ENCODE peak calls at places on chromosome 6, in six cellular contexts. One of them, this sample, is unnamed.

GRCh38 chr6:143619844-143620243 is 57.9 kb upstream of the PHACTR2 start:
- DNase-seq in GM12878: no peak
- DNase-seq in heart left ventricle: no peak
- DNase-seq in gastrocnemius medialis: no peak
- DNase-seq in A549: no peak
- DNase-seq in stomach: no peak
- DNase-seq in this sample: no peak

GRCh38 chr6:81774542-81774941 is 22.1 kb upstream of the TENT5A start:
- DNase-seq in GM12878: no peak
- DNase-seq in heart left ventricle: no peak
- DNase-seq in gastrocnemius medialis: no peak
- DNase-seq in A549: peak
- DNase-seq in stomach: no peak
- DNase-seq in this sample: no peak

GRCh38 chr6:56540950-56541600 is 101.6 kb downstream of the DST start:
- DNase-seq in GM12878: no peak
- DNase-seq in heart left ventricle: no peak
- DNase-seq in gastrocnemius medialis: no peak
- DNase-seq in A549: no peak
- DNase-seq in stomach: no peak
- DNase-seq in this sample: no peak

GRCh38 chr6:75230484-75231325 is 12.9 kb downstream of the COX7A2 start:
- DNase-seq in GM12878: no peak
- DNase-seq in heart left ventricle: peak
- DNase-seq in gastrocnemius medialis: no peak
- DNase-seq in A549: peak
- DNase-seq in stomach: no peak
- DNase-seq in this sample: peak

GRCh38 chr6:166542580-166542912 is 43.9 kb downstream of the RAMACL start:
- DNase-seq in GM12878: no peak
- DNase-seq in heart left ventricle: no peak
- DNase-seq in gastrocnemius medialis: no peak
- DNase-seq in A549: no peak
- DNase-seq in stomach: peak
- DNase-seq in this sample: no peak

GRCh38 chr6:98984102-98984501 is 36.4 kb upstream of the FBXL4 start:
- DNase-seq in GM12878: no peak
- DNase-seq in heart left ventricle: no peak
- DNase-seq in gastrocnemius medialis: no peak
- DNase-seq in A549: no peak
- DNase-seq in stomach: no peak
- DNase-seq in this sample: no peak

GRCh38 chr6:72218125-72218524 is 331.8 kb downstream of the RIMS1 start:
- DNase-seq in GM12878: no peak
- DNase-seq in heart left ventricle: peak
- DNase-seq in gastrocnemius medialis: no peak
- DNase-seq in A549: peak
- DNase-seq in stomach: peak
- DNase-seq in this sample: peak

GRCh38 chr6:7085911-7086310 is 21.9 kb upstream of the RREB1 start:
- DNase-seq in GM12878: no peak
- DNase-seq in heart left ventricle: peak
- DNase-seq in gastrocnemius medialis: peak
- DNase-seq in A549: no peak
- DNase-seq in stomach: peak
- DNase-seq in this sample: peak

GRCh38 chr6:32583527-32583898 is 6.1 kb downstream of the HLA-DRB1 start:
- DNase-seq in GM12878: no peak
- DNase-seq in heart left ventricle: no peak
- DNase-seq in gastrocnemius medialis: no peak
- DNase-seq in A549: no peak
- DNase-seq in stomach: no peak
- DNase-seq in this sample: no peak

GRCh38 chr6:18389479-18389878 is 2.3 kb downstream of the RNF144B start:
- DNase-seq in GM12878: no peak
- DNase-seq in heart left ventricle: no peak
- DNase-seq in gastrocnemius medialis: no peak
- DNase-seq in A549: no peak
- DNase-seq in stomach: no peak
- DNase-seq in this sample: no peak

GRCh38 chr6:14265049-14266021 is 147.8 kb downstream of the CD83 start:
- DNase-seq in GM12878: no peak
- DNase-seq in heart left ventricle: no peak
- DNase-seq in gastrocnemius medialis: no peak
- DNase-seq in A549: no peak
- DNase-seq in stomach: no peak
- DNase-seq in this sample: no peak

GRCh38 chr6:54125493-54125892 is 14.2 kb downstream of the MLIP start:
- DNase-seq in GM12878: no peak
- DNase-seq in heart left ventricle: no peak
- DNase-seq in gastrocnemius medialis: no peak
- DNase-seq in A549: no peak
- DNase-seq in stomach: no peak
- DNase-seq in this sample: no peak

GRCh38 chr6:71608646-71609045 is 277.7 kb upstream of the RIMS1 start:
- DNase-seq in GM12878: no peak
- DNase-seq in heart left ventricle: no peak
- DNase-seq in gastrocnemius medialis: no peak
- DNase-seq in A549: no peak
- DNase-seq in stomach: no peak
- DNase-seq in this sample: no peak

GRCh38 chr6:109579361-109579760 is 96.3 kb upstream of the ZBTB24 start:
- DNase-seq in GM12878: peak
- DNase-seq in heart left ventricle: no peak
- DNase-seq in gastrocnemius medialis: no peak
- DNase-seq in A549: no peak
- DNase-seq in stomach: no peak
- DNase-seq in this sample: no peak

GRCh38 chr6:125714431-125715090 is 34.9 kb upstream of the HEY2 start:
- DNase-seq in GM12878: peak
- DNase-seq in heart left ventricle: no peak
- DNase-seq in gastrocnemius medialis: no peak
- DNase-seq in A549: no peak
- DNase-seq in stomach: no peak
- DNase-seq in this sample: no peak

GRCh38 chr6:53236241-53236640 is 87.6 kb upstream of the GCM1 start:
- DNase-seq in GM12878: no peak
- DNase-seq in heart left ventricle: no peak
- DNase-seq in gastrocnemius medialis: no peak
- DNase-seq in A549: no peak
- DNase-seq in stomach: no peak
- DNase-seq in this sample: no peak

GRCh38 chr6:20929283-20929682 is 395.0 kb downstream of the CDKAL1 start:
- DNase-seq in GM12878: no peak
- DNase-seq in heart left ventricle: no peak
- DNase-seq in gastrocnemius medialis: no peak
- DNase-seq in A549: no peak
- DNase-seq in stomach: no peak
- DNase-seq in this sample: no peak

GRCh38 chr6:52538252-52538905 is 38.5 kb downstream of the TRAM2 start:
- DNase-seq in GM12878: no peak
- DNase-seq in heart left ventricle: no peak
- DNase-seq in gastrocnemius medialis: no peak
- DNase-seq in A549: no peak
- DNase-seq in stomach: no peak
- DNase-seq in this sample: no peak

GRCh38 chr6:11969092-11969491 is 43.0 kb upstream of the HIVEP1 start:
- DNase-seq in GM12878: no peak
- DNase-seq in heart left ventricle: peak
- DNase-seq in gastrocnemius medialis: no peak
- DNase-seq in A549: no peak
- DNase-seq in stomach: no peak
- DNase-seq in this sample: peak

GRCh38 chr6:83884523-83884922 is 25.0 kb downstream of the CYB5R4 start:
- DNase-seq in GM12878: peak
- DNase-seq in heart left ventricle: no peak
- DNase-seq in gastrocnemius medialis: no peak
- DNase-seq in A549: peak
- DNase-seq in stomach: no peak
- DNase-seq in this sample: no peak

GRCh38 chr6:100382767-100383195 is 81.9 kb downstream of the SIM1 start:
- DNase-seq in GM12878: no peak
- DNase-seq in heart left ventricle: no peak
- DNase-seq in gastrocnemius medialis: no peak
- DNase-seq in A549: no peak
- DNase-seq in stomach: no peak
- DNase-seq in this sample: no peak

GRCh38 chr6:41638801-41639555 is 710 bp downstream of the MDFI start:
- DNase-seq in GM12878: no peak
- DNase-seq in heart left ventricle: no peak
- DNase-seq in gastrocnemius medialis: no peak
- DNase-seq in A549: no peak
- DNase-seq in stomach: no peak
- DNase-seq in this sample: no peak

GRCh38 chr6:69914015-69914485 is 47.7 kb downstream of the COL19A1 start:
- DNase-seq in GM12878: no peak
- DNase-seq in heart left ventricle: no peak
- DNase-seq in gastrocnemius medialis: no peak
- DNase-seq in A549: no peak
- DNase-seq in stomach: no peak
- DNase-seq in this sample: no peak

GRCh38 chr6:164095056-164095455 is 680.5 kb downstream of the QKI start:
- DNase-seq in GM12878: no peak
- DNase-seq in heart left ventricle: no peak
- DNase-seq in gastrocnemius medialis: no peak
- DNase-seq in A549: no peak
- DNase-seq in stomach: no peak
- DNase-seq in this sample: no peak

GRCh38 chr6:31385041-31385440 is 18.4 kb upstream of the MICA start:
- DNase-seq in GM12878: no peak
- DNase-seq in heart left ventricle: no peak
- DNase-seq in gastrocnemius medialis: no peak
- DNase-seq in A549: no peak
- DNase-seq in stomach: no peak
- DNase-seq in this sample: no peak
- H3K4me3 ChIP-seq in GM12878: no peak
- H3K4me3 ChIP-seq in heart left ventricle: no peak
- H3K4me3 ChIP-seq in gastrocnemius medialis: no peak
- H3K4me3 ChIP-seq in A549: no peak
- H3K4me3 ChIP-seq in stomach: no peak
- H3K4me3 ChIP-seq in this sample: no peak

GRCh38 chr6:63724721-63725120 is 89.1 kb downstream of the PHF3 start:
- DNase-seq in GM12878: no peak
- DNase-seq in heart left ventricle: no peak
- DNase-seq in gastrocnemius medialis: no peak
- DNase-seq in A549: no peak
- DNase-seq in stomach: no peak
- DNase-seq in this sample: no peak
- TF ChIP-seq POLR2A in GM12878: no peak
- TF ChIP-seq POLR2A in heart left ventricle: no peak
- TF ChIP-seq POLR2A in gastrocnemius medialis: no peak
- TF ChIP-seq POLR2A in A549: no peak
- TF ChIP-seq POLR2A in stomach: no peak
- TF ChIP-seq POLR2A in this sample: no peak

GRCh38 chr6:159985296-159985940 is 16.5 kb downstream of the IGF2R start:
- DNase-seq in GM12878: no peak
- DNase-seq in heart left ventricle: no peak
- DNase-seq in gastrocnemius medialis: no peak
- DNase-seq in A549: no peak
- DNase-seq in stomach: no peak
- DNase-seq in this sample: no peak
- H3K4me3 ChIP-seq in GM12878: no peak
- H3K4me3 ChIP-seq in heart left ventricle: no peak
- H3K4me3 ChIP-seq in gastrocnemius medialis: no peak
- H3K4me3 ChIP-seq in A549: no peak
- H3K4me3 ChIP-seq in stomach: no peak
- H3K4me3 ChIP-seq in this sample: no peak

DNA sequence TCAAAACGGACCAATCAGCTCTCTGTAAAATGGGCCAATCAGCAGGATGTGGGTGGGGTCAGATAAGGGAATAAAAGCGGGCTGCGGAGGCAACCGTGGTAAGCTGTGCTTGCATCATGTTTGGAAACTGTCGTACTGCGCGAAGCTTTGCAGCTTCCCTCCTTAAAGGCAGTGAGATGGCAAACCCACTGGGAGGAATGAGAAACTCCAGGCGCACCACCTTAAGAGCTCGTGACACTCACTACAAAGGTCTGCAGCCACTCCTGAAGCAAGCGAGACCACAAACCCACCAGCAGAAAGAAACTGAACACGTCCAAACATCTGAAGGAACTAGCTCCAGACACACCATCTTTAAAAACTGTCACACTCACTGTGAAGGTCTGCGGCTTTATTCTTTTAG is 112.0 kb upstream of the DUSP22 start:
- DNase-seq in GM12878: no peak
- DNase-seq in heart left ventricle: no peak
- DNase-seq in gastrocnemius medialis: no peak
- DNase-seq in A549: no peak
- DNase-seq in stomach: no peak
- DNase-seq in this sample: no peak
- TF ChIP-seq POLR2A in GM12878: no peak
- TF ChIP-seq POLR2A in heart left ventricle: no peak
- TF ChIP-seq POLR2A in gastrocnemius medialis: no peak
- TF ChIP-seq POLR2A in A549: no peak
- TF ChIP-seq POLR2A in stomach: no peak
- TF ChIP-seq POLR2A in this sample: no peak

DNA sequence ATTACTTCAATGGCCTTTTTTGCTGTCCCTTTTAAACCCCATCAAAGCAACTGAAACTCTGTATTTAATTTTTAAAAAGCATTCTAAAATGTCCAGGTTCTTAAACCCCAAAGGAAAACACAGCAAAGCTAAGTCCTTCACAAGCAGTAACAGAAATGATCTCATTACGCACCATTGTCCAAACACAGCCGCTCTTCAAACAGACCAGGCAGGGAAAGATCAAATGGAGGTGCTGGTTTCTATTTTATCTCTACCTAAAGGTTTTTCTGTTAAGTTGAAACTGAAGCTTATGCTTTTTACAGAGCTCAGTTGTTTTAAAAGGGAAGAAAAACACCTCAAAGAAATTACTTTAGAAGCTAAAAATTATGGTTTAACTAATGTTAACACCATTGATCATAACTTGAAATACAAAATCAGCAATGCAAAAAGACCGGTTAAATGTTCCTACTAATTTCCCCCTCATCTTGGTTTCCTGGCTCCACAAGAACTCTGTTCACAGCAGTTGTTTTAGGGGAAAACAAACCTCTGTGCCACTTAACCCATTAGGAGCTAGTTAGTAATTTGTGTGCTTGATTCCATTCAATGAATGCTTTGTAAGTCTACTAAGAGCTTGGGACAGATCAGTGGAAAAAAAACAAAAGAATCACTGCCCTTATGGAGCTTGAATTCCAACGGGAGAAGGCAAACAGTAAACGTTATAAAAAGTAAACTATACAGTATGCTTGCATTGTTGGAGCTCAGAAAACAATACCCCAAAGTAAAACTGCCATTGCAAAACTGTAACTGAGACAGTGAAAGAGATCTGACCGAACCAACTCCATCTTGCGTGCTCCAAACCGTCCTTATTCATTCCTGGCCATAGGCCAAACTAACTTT is 87.4 kb downstream of the CD24 start:
- DNase-seq in GM12878: no peak
- DNase-seq in heart left ventricle: no peak
- DNase-seq in gastrocnemius medialis: no peak
- DNase-seq in A549: peak
- DNase-seq in stomach: no peak
- DNase-seq in this sample: no peak
- H3K4me3 ChIP-seq in GM12878: no peak
- H3K4me3 ChIP-seq in heart left ventricle: no peak
- H3K4me3 ChIP-seq in gastrocnemius medialis: no peak
- H3K4me3 ChIP-seq in A549: no peak
- H3K4me3 ChIP-seq in stomach: no peak
- H3K4me3 ChIP-seq in this sample: no peak

GRCh38 chr6:87617405-87617804 is 27.5 kb downstream of the ORC3 start:
- DNase-seq in GM12878: no peak
- DNase-seq in heart left ventricle: peak
- DNase-seq in gastrocnemius medialis: peak
- DNase-seq in A549: no peak
- DNase-seq in stomach: no peak
- DNase-seq in this sample: peak
- TF ChIP-seq POLR2A in GM12878: no peak
- TF ChIP-seq POLR2A in heart left ventricle: no peak
- TF ChIP-seq POLR2A in gastrocnemius medialis: no peak
- TF ChIP-seq POLR2A in A549: no peak
- TF ChIP-seq POLR2A in stomach: no peak
- TF ChIP-seq POLR2A in this sample: no peak

This sample was measured in adrenal gland.